ENCODE peak calls at places on chromosomes 16 and 17, in four cellular contexts. R is RWPE1, U is cardiac muscle cell, E is upper lobe of left lung. Y is an unnamed sample.
A peak's percentile ranks its signal among the peaks of the same experiment; 100 is the strongest.

GRCh38 chr17:57373071-57373470 is 116.7 kb downstream of the MSI2 start:
- DNase-seq in U (no peak), R (no peak), E (no peak), Y (no peak)

GRCh38 chr16:23847938-23848337 is 12.2 kb downstream of the PRKCB start:
- DNase-seq in U (no peak), E (no peak), R (no peak), Y (no peak)

GRCh38 chr16:2767891-2768290 is 9.2 kb downstream of the ELOB start:
- DNase-seq in E (no peak), R (no peak), U (no peak), Y (no peak)

GRCh38 chr16:23896832-23897821 is 61.3 kb downstream of the PRKCB start:
- DNase-seq in U (no peak), E (no peak), R (no peak), Y (no peak)

GRCh38 chr16:49443576-49443975 is 70.0 kb downstream of the C16orf78 start:
- DNase-seq in E (no peak), R (no peak), U (no peak), Y (no peak)

GRCh38 chr16:23857901-23858300 is 22.1 kb downstream of the PRKCB start:
- DNase-seq in U (no peak), E (no peak), R (no peak), Y (no peak)

GRCh38 chr17:45402916-45403315 is 29.8 kb downstream of the ARHGAP27 start:
- DNase-seq in R (no peak), U (no peak), E (no peak), Y (no peak)

GRCh38 chr16:55942821-55943220 is 67.6 kb upstream of the CES5A start:
- DNase-seq in E (no peak), R (no peak), U (no peak), Y (no peak)

GRCh38 chr17:41421116-41421515 is 3.3 kb downstream of the KRT37 start:
- DNase-seq in U (no peak), E (no peak), R (peak; percentile 70), Y (no peak)

GRCh38 chr17:58300336-58300735 is 19.6 kb upstream of the MPO start:
- DNase-seq in E (no peak), U (no peak), R (no peak), Y (no peak)

GRCh38 chr16:17476414-17477259 is 5.9 kb upstream of the XYLT1 start:
- DNase-seq in R (peak; percentile 77), E (no peak), U (peak; percentile 78), Y (no peak)
- TF ChIP-seq CTCF in R (peak; percentile 23), E (peak; percentile 32), U (peak; percentile 69), Y (peak; percentile 76)

GRCh38 chr16:4694664-4695451 is 1.5 kb downstream of the NUDT16L1 start:
- DNase-seq in U (no peak), R (no peak), E (no peak), Y (no peak)
- TF ChIP-seq CTCF in U (no peak), R (no peak), E (no peak), Y (no peak)

DNA sequence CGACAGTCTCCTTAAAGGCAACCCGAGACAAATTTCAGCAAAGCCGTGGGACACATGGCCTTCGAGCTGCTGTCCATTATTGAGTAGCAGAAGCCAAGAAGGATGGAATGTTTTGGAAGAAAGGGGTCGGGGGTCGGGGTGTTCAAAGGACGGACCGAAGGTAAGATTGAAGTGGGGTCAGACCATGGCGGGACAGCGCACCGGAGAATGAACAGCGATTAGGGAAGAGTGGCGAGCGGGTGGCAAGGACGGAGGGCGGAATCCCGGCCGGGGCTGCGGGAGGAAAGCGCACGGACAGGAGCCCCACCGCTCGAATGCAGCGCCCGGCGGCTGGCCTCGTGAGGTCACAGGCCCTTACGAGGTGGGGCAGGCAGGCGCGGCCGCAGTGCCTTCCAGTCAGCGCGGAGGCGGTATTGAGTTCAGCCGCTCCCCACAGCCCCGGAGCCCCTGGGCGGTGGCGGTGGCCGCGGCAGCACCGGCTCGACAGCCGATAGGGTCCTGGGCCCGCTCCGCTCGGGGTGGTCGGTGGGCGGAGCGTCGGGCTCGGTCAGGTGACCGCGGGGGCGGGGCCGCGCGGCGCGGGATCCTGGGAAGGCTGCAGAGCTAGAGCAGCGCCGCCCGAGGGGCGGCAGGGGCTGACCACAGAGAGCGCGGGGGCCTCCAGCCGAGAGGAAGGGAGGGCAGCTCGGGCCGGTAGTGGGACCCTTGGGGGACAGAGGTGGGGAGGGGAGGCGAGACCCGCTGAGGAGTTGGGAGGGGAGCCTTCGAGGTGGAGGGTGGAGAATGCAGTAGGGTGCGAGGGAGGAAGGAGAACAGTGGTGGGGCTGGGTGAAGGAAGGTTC is at the start of gene EFCAB13:
- DNase-seq in E (peak; percentile 99), U (peak; percentile 92), R (peak; percentile 75), Y (peak; percentile 91)
- TF ChIP-seq CTCF in E (peak; percentile 19), U (peak; percentile 22), R (peak; percentile 40), Y (peak; percentile 50)

GRCh38 chr16:31474173-31474714 is 2.3 kb downstream of the TGFB1I1 start:
- DNase-seq in E (no peak), U (no peak), R (no peak), Y (no peak)

GRCh38 chr16:31471241-31471874 is 594 bp upstream of the TGFB1I1 start:
- DNase-seq in U (no peak), E (no peak), R (no peak), Y (no peak)

GRCh38 chr16:31473300-31474052 is 1.5 kb downstream of the TGFB1I1 start:
- DNase-seq in U (no peak), E (no peak), R (no peak), Y (no peak)

GRCh38 chr16:31471875-31472558 is at the start of gene TGFB1I1:
- DNase-seq in E (peak; percentile 90), U (peak; percentile 60), R (peak; percentile 45), Y (no peak)

GRCh38 chr16:31472559-31473203 is 729 bp downstream of the TGFB1I1 start:
- DNase-seq in R (peak; percentile 95), E (peak; percentile 93), U (peak; percentile 82), Y (no peak)
- TF ChIP-seq CTCF in R (peak; percentile 74), E (peak; percentile 73), U (peak; percentile 86), Y (peak; percentile 75)

GRCh38 chr16:1556254-1556653 is 22.8 kb downstream of the TMEM204 start:
- DNase-seq in U (no peak), E (peak; percentile 81), R (no peak), Y (no peak)
- TF ChIP-seq CTCF in U (no peak), E (no peak), R (no peak), Y (no peak)

DNA sequence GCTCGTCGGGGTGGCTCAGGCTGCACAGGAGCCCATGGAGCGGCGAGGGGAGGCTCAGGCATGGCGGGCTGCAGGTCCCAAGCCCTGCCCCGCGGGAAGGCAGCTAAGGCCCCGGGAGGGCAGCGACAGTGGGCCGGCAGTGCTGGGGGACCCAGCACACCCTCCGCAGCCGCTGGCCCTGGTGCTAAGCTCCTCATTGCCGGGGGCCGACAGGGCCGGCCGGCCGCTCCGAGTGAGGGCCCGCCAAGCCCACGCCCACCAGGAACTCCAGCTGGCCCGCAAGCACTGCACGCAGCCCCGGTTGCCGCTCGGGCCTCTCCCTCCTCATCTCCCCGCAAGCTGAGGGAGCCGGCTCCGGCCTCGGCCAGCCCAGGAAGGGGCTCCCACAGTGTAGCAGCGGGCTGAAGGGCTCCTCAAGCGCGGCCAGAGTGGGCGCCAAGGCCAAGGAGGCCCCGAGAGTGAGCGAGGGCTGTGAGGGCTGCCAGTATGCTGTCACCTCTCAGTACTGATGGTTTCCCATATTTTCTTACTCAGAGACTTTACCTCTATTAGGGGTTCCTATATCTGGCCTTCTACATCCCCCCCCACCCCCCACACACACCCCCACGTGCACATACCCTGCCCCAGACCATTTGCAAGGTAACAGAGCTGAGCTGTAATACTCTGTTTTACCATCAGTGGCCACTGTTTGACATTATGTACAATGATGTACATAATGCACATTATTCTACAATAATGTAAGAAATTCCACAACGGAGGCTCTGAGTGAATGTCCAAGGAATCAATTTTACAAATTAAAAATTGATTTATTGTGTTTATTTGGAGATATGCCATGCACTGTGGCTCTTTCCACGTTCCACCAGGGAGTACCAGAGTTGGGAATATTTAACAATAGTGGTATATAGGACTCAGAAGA is 3.7 kb upstream of the VAT1L start:
- DNase-seq in U (no peak), R (no peak), E (peak; percentile 67), Y (no peak)
- TF ChIP-seq CTCF in U (peak; percentile 30), R (no peak), E (no peak), Y (peak; percentile 54)

DNA sequence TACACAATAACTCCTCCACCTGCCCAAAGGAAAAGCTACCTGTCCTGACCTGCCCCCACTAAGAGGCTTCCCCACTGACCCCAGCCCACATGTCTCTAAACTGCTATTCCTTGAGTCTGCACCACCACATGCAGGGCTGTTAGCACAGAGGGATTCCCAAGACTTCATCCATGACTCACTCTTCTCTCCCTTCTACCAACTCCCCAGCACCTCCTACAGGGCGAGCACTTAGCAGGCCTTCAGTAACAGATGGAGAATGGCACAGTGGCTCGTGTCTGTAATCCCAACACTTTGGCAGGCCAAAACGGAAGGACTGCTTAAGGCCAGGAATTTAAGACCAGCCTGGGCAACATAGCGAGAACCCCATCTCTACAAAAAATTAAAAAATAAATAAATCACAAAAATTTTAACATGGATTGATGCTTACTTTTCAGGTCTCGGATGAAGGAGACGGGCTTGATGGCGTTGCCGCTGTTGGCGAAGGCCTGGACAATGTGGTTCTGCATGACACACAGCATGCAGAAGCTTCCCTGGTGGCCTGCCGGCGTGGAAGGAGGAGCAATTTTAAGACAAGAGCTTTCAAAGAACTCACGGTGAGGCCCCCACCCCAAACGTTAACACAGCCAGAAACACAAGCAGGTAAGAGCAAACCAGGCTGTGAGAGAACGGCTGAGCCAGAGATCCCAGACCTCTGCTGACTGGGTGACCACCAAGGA is 12.0 kb downstream of the USP36 start:
- DNase-seq in U (no peak), E (no peak), R (peak; percentile 41), Y (no peak)
- TF ChIP-seq CTCF in U (peak; percentile 34), E (no peak), R (no peak), Y (no peak)

GRCh38 chr17:4583206-4583605 is 1.1 kb upstream of the SMTNL2 start:
- DNase-seq in R (no peak), U (no peak), E (no peak), Y (no peak)

GRCh38 chr17:4584835-4585187 is 482 bp downstream of the SMTNL2 start:
- DNase-seq in U (no peak), R (no peak), E (peak; percentile 86), Y (no peak)

GRCh38 chr17:4584125-4584834 is at the start of gene SMTNL2:
- DNase-seq in U (peak; percentile 83), R (no peak), E (peak; percentile 94), Y (no peak)

GRCh38 chr17:4582691-4583090 is 1.6 kb upstream of the SMTNL2 start:
- DNase-seq in R (no peak), E (no peak), U (no peak), Y (no peak)

DNA sequence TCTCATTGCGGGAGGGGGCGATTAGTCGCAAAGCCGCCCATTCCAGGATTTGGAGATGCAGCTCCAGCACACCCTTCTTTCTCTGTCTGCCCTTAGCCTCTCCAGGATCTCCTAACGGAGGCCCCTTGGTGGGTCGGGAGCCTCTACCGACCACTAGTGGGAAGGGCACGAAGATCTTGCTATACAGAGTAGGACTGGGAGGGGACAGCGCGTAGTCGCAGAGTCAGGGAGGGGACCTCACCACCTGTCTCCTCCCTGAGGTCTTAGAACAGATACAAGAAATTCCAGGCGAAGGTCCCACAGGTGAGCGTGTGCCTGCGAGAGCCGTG is 569 bp upstream of the SMTNL2 start:
- DNase-seq in U (peak; percentile 83), R (no peak), E (no peak), Y (no peak)
- TF ChIP-seq CTCF in U (peak; percentile 49), R (no peak), E (no peak), Y (peak; percentile 74)

Y was measured in type B pancreatic cell.